ENCODE peak calls at places on chromosomes 1 and 21, in four cellular contexts. A, W, P and F are unnamed samples.

GRCh38 chr1:92118826-92119225 is 38.7 kb downstream of the BTBD8 start:
- DNase-seq in A (no peak), W (peak), P (peak), F (no peak)

GRCh38 chr1:43705982-43706597 is 1.2 kb upstream of the ST3GAL3 start:
- DNase-seq in A (no peak), W (no peak), P (peak), F (peak)

GRCh38 chr1:53011175-53011574 is 50.8 kb upstream of the PODN start:
- DNase-seq in A (no peak), W (no peak), P (no peak), F (no peak)

GRCh38 chr21:33075128-33075527 is 5.2 kb downstream of the OLIG1 start:
- DNase-seq in A (no peak), W (no peak), P (no peak), F (no peak)

GRCh38 chr1:9129391-9130041 is 614 bp upstream of the GPR157 start:
- DNase-seq in A (no peak), W (peak), P (no peak), F (peak)

GRCh38 chr1:64161347-64162080 is 41.9 kb upstream of the UBE2U start:
- DNase-seq in A (no peak), W (no peak), P (peak), F (no peak)

GRCh38 chr21:35520302-35520701 is 471.2 kb upstream of the RUNX1 start:
- DNase-seq in A (no peak), W (no peak), P (no peak), F (no peak)

GRCh38 chr1:33169290-33170055 is 12.4 kb downstream of the TRIM62 start:
- DNase-seq in A (peak), W (no peak), P (peak), F (peak)

GRCh38 chr1:206801467-206801866 is 29.2 kb upstream of the IL10 start:
- DNase-seq in A (no peak), W (no peak), P (no peak), F (no peak)

GRCh38 chr1:54582566-54583306 is 34.7 kb downstream of the ACOT11 start:
- DNase-seq in A (no peak), W (no peak), P (no peak), F (no peak)

GRCh38 chr1:157551694-157552693 is at the start of gene FCRL5:
- DNase-seq in A (no peak), W (no peak), P (no peak), F (no peak)

GRCh38 chr1:70205076-70205436 is 323 bp downstream of the LRRC40 start:
- DNase-seq in A (no peak), W (no peak), P (no peak), F (no peak)

GRCh38 chr1:148373236-148373935 is 109.7 kb downstream of the PPIAL4G start:
- DNase-seq in A (no peak), W (no peak), P (no peak), F (no peak)

GRCh38 chr1:7549277-7549676 is 221.8 kb upstream of the VAMP3 start:
- DNase-seq in A (no peak), W (peak), P (peak), F (no peak)

GRCh38 chr1:214419650-214420049 is 131.8 kb downstream of the PTPN14 start:
- DNase-seq in A (no peak), W (no peak), P (no peak), F (no peak)

GRCh38 chr1:40389871-40390560 is 16.5 kb downstream of the SMAP2 start:
- DNase-seq in A (no peak), W (no peak), P (peak), F (no peak)

GRCh38 chr1:85387781-85388180 is 77.2 kb downstream of the DDAH1 start:
- DNase-seq in A (no peak), W (no peak), P (no peak), F (no peak)

GRCh38 chr1:83077411-83077810 is 921.5 kb downstream of the TTLL7 start:
- DNase-seq in A (no peak), W (no peak), P (no peak), F (no peak)

GRCh38 chr1:175629318-175629694 is 114.1 kb downstream of the TNR start:
- DNase-seq in A (no peak), W (no peak), P (no peak), F (no peak)

GRCh38 chr1:244603498-244603897 is 49.4 kb upstream of the DESI2 start:
- DNase-seq in A (no peak), W (peak), P (peak), F (peak)

GRCh38 chr21:42107881-42108553 is 36.9 kb downstream of the UMODL1 start:
- DNase-seq in A (no peak), W (peak), P (peak), F (peak)

GRCh38 chr1:50335914-50336313 is 87.3 kb downstream of the DMRTA2 start:
- DNase-seq in A (no peak), W (no peak), P (no peak), F (no peak)

GRCh38 chr1:160086162-160086892 is 5.0 kb downstream of the KCNJ9 start:
- DNase-seq in A (no peak), W (no peak), P (no peak), F (peak)

GRCh38 chr1:60262701-60263100 is 189.1 kb upstream of the C1orf87 start:
- DNase-seq in A (no peak), W (no peak), P (no peak), F (no peak)

GRCh38 chr1:198560093-198560638 is 19.7 kb upstream of the ATP6V1G3 start:
- DNase-seq in A (no peak), W (peak), P (peak), F (no peak)

GRCh38 chr1:60994369-60994768 is 88.0 kb upstream of the NFIA start:
- DNase-seq in A (no peak), W (no peak), P (no peak), F (no peak)

GRCh38 chr1:44406761-44407429 is 1.8 kb downstream of the RNF220 start:
- DNase-seq in A (no peak), W (no peak), P (no peak), F (no peak)

GRCh38 chr1:178694923-178695525 is 30.0 kb upstream of the RALGPS2 start:
- DNase-seq in A (no peak), W (no peak), P (no peak), F (no peak)

GRCh38 chr1:232937741-232938375 is 12.6 kb upstream of the NTPCR start:
- DNase-seq in A (no peak), W (no peak), P (peak), F (no peak)

GRCh38 chr1:164058192-164058591 is 500.8 kb upstream of the PBX1 start:
- DNase-seq in A (no peak), W (peak), P (peak), F (no peak)

GRCh38 chr1:209787551-209787950 is 3.2 kb upstream of the C1orf74 start:
- DNase-seq in A (no peak), W (no peak), P (no peak), F (no peak)

GRCh38 chr1:116352349-116352813 is 20.7 kb upstream of the ATP1A1 start:
- DNase-seq in A (no peak), W (no peak), P (no peak), F (no peak)

GRCh38 chr1:20590313-20590777 is 1.4 kb downstream of the CDA start:
- DNase-seq in A (no peak), W (no peak), P (peak), F (no peak)

GRCh38 chr21:15809818-15810217 is 80.0 kb downstream of the USP25 start:
- DNase-seq in A (no peak), W (no peak), P (peak), F (no peak)

GRCh38 chr21:41726970-41727783 is 39.7 kb downstream of the RIPK4 start:
- DNase-seq in A (no peak), W (peak), P (peak), F (no peak)